ENCODE peak calls at places on chromosomes 6 and 20, in five cellular contexts. J, M, G, H and D are unnamed samples.

GRCh38 chr6:9796827-9797226 is 618.0 kb downstream of the TFAP2A start:
- DNase-seq in J (no peak), M (no peak), G (no peak), H (no peak), D (no peak)

GRCh38 chr20:483791-484644 is 21.7 kb upstream of the TBC1D20 start:
- DNase-seq in J (peak), M (peak), G (no peak), H (no peak), D (no peak)

GRCh38 chr20:47727909-47728361 is 57.3 kb downstream of the SULF2 start:
- DNase-seq in J (no peak), M (peak), G (no peak), H (no peak), D (no peak)

GRCh38 chr6:167221408-167222201 is 63.8 kb upstream of the GPR31 start:
- DNase-seq in J (no peak), M (no peak), G (no peak), H (no peak), D (no peak)

GRCh38 chr6:96812077-96812703 is 25.1 kb downstream of the GPR63 start:
- DNase-seq in J (no peak), M (no peak), G (no peak), H (no peak), D (no peak)

GRCh38 chr20:2741463-2741862 is 48.9 kb downstream of the EBF4 start:
- DNase-seq in J (no peak), M (no peak), G (no peak), H (no peak), D (peak)

GRCh38 chr6:72425003-72425681 is 196.7 kb upstream of the KCNQ5 start:
- DNase-seq in J (no peak), M (no peak), G (no peak), H (peak), D (no peak)

GRCh38 chr6:34834789-34835518 is 43.1 kb downstream of the BLTP3A start:
- DNase-seq in J (no peak), M (no peak), G (no peak), H (no peak), D (no peak)

GRCh38 chr6:13248053-13248452 is 80.3 kb downstream of the TBC1D7 start:
- DNase-seq in J (peak), M (no peak), G (no peak), H (no peak), D (no peak)

GRCh38 chr6:41688256-41688965 is 47.0 kb downstream of the TFEB start:
- DNase-seq in J (no peak), M (no peak), G (no peak), H (no peak), D (no peak)

GRCh38 chr6:36978687-36979086 is 7.3 kb downstream of the MTCH1 start:
- DNase-seq in J (no peak), M (no peak), G (no peak), H (no peak), D (no peak)

GRCh38 chr20:49161428-49162152 is 26.5 kb downstream of the STAU1 start:
- DNase-seq in J (no peak), M (no peak), G (no peak), H (peak), D (no peak)

GRCh38 chr20:60050193-60050960 is 92.2 kb downstream of the CDH26 start:
- DNase-seq in J (peak), M (no peak), G (no peak), H (no peak), D (peak)

GRCh38 chr6:16649241-16649640 is 112.0 kb downstream of the ATXN1 start:
- DNase-seq in J (no peak), M (no peak), G (no peak), H (no peak), D (no peak)

GRCh38 chr6:42075159-42075838 is 25.0 kb downstream of the TAF8 start:
- DNase-seq in J (peak), M (peak), G (peak), H (peak), D (peak)

GRCh38 chr6:160248538-160248937 is 10.1 kb downstream of the SLC22A2 start:
- DNase-seq in J (no peak), M (no peak), G (no peak), H (peak), D (no peak)

GRCh38 chr6:137881522-137881886 is 14.4 kb downstream of the TNFAIP3 start:
- DNase-seq in J (no peak), M (no peak), G (no peak), H (no peak), D (no peak)

GRCh38 chr6:128284128-128284527 is 236.3 kb downstream of the PTPRK start:
- DNase-seq in J (no peak), M (no peak), G (no peak), H (no peak), D (no peak)

GRCh38 chr20:53296451-53297153 is 297.0 kb downstream of the ZNF217 start:
- DNase-seq in J (no peak), M (no peak), G (no peak), H (no peak), D (no peak)

GRCh38 chr6:44043479-44044153 is 83.6 kb downstream of the MRPL14 start:
- DNase-seq in J (no peak), M (no peak), G (no peak), H (no peak), D (no peak)

GRCh38 chr6:26020291-26020982 is 57.8 kb downstream of the TRIM38 start:
- DNase-seq in J (peak), M (peak), G (peak), H (peak), D (peak)

GRCh38 chr6:111717621-111718020 is 111.9 kb upstream of the TRAF3IP2 start:
- DNase-seq in J (no peak), M (no peak), G (no peak), H (no peak), D (no peak)

GRCh38 chr6:34912715-34913464 is 23.8 kb downstream of the ANKS1A start:
- DNase-seq in J (no peak), M (no peak), G (no peak), H (peak), D (peak)

GRCh38 chr6:89662659-89663223 is 24.2 kb upstream of the LYRM2 start:
- DNase-seq in J (no peak), M (no peak), G (no peak), H (no peak), D (no peak)

GRCh38 chr20:17613328-17614175 is 43.7 kb downstream of the DSTN start:
- DNase-seq in J (no peak), M (peak), G (no peak), H (no peak), D (no peak)

GRCh38 chr6:37565267-37566208 is 65.8 kb upstream of the CCDC167 start:
- DNase-seq in J (peak), M (no peak), G (no peak), H (no peak), D (no peak)

GRCh38 chr20:11797161-11797560 is 120.5 kb upstream of the BTBD3 start:
- DNase-seq in J (no peak), M (no peak), G (no peak), H (peak), D (no peak)

GRCh38 chr6:17707371-17707651 is 586 bp upstream of the NUP153 start:
- DNase-seq in J (no peak), M (no peak), G (no peak), H (no peak), D (no peak)

GRCh38 chr20:17633221-17633849 is 48.7 kb downstream of the RRBP1 start:
- DNase-seq in J (no peak), M (peak), G (no peak), H (no peak), D (no peak)